ENCODE peak calls at places on chromosomes 16 and 17, in ten cellular contexts. I is left cardiac atrium; X is neural crest cell; K is stimulated activated CD4-positive, alpha-beta T cell treated with anti-CD3 and anti-CD28 coated beads, Interleukin-1b, Interleukin-23, amount 100 ng/mL, for 4 hours; Z is GM23248; S is cardiac muscle cell; L is amniotic epithelial cell; A is IMR-90; Q is activated CD4-positive, alpha-beta T cell treated with anti-CD3 and anti-CD28 coated beads for 24 hours; P is left lung. N is an unnamed sample.

GRCh38 chr17:32396343-32396742 is 46.4 kb downstream of the ZNF207 start:
- DNase-seq in I (no peak), X (no peak), K (no peak), Z (no peak), S (no peak), L (no peak), A (no peak), Q (no peak), P (no peak), N (no peak)

GRCh38 chr17:66272699-66273390 is 29.6 kb upstream of the PRKCA start:
- DNase-seq in I (no peak), X (no peak), K (no peak), Z (peak; percentile 94), S (peak; percentile 68), L (peak; percentile 77), A (peak; percentile 89), Q (no peak), P (no peak), N (no peak)

GRCh38 chr17:60656499-60656898 is 21.2 kb upstream of the BCAS3 start:
- DNase-seq in I (no peak), X (no peak), K (no peak), Z (no peak), S (no peak), L (no peak), A (no peak), Q (no peak), P (no peak), N (no peak)

GRCh38 chr16:67659675-67660563 is at the start of gene ACD:
- DNase-seq in I (peak; percentile 91), X (peak; percentile 88), K (peak; percentile 96), Z (peak; percentile 97), S (peak; percentile 91), L (peak; percentile 77), A (peak; percentile 84), Q (peak; percentile 93), P (peak; percentile 98), N (peak; percentile 88)

GRCh38 chr16:30609928-30610839 is at the start of gene ZNF689:
- DNase-seq in I (peak; percentile 93), X (peak; percentile 96), K (peak; percentile 92), Z (peak; percentile 97), S (peak; percentile 98), L (peak; percentile 95), A (peak; percentile 96), Q (peak; percentile 89), P (peak; percentile 88), N (peak; percentile 87)

GRCh38 chr16:48113471-48113870 is 42.3 kb downstream of the ABCC12 start:
- DNase-seq in I (no peak), X (no peak), K (no peak), Z (no peak), S (no peak), L (no peak), A (no peak), Q (no peak), P (no peak), N (no peak)

GRCh38 chr17:70521821-70522256 is 352.5 kb downstream of the KCNJ2 start:
- DNase-seq in I (peak; percentile 69), X (no peak), K (no peak), Z (no peak), S (peak; percentile 69), L (peak; percentile 39), A (peak; percentile 24), Q (no peak), P (no peak), N (no peak)

GRCh38 chr17:80426671-80427326 is 11.8 kb downstream of the ENDOV start:
- DNase-seq in I (peak; percentile 70), X (peak; percentile 90), K (peak; percentile 84), Z (peak; percentile 83), S (peak; percentile 68), L (peak; percentile 31), A (peak; percentile 50), Q (peak; percentile 78), P (peak; percentile 96), N (peak; percentile 76)

GRCh38 chr17:59329558-59330313 is 1.7 kb upstream of the YPEL2 start:
- DNase-seq in I (peak; percentile 65), X (peak; percentile 40), K (no peak), Z (peak; percentile 85), S (peak; percentile 90), L (peak; percentile 90), A (peak; percentile 75), Q (no peak), P (no peak), N (no peak)

GRCh38 chr17:4310349-4311060 is 46.7 kb upstream of the ANKFY1 start:
- DNase-seq in I (peak; percentile 31), X (no peak), K (no peak), Z (peak; percentile 15), S (peak; percentile 87), L (peak; percentile 38), A (peak; percentile 54), Q (no peak), P (no peak), N (no peak)

GRCh38 chr17:70552230-70552981 is 383.1 kb downstream of the KCNJ2 start:
- DNase-seq in I (no peak), X (no peak), K (no peak), Z (peak; percentile 58), S (peak; percentile 65), L (peak; percentile 43), A (peak; percentile 49), Q (no peak), P (no peak), N (no peak)

GRCh38 chr17:17886253-17886652 is 49.5 kb upstream of the SREBF1 start:
- DNase-seq in I (no peak), X (no peak), K (no peak), Z (no peak), S (no peak), L (no peak), A (no peak), Q (no peak), P (no peak), N (no peak)

GRCh38 chr16:30948956-30949654 is at the start of gene ORAI3:
- DNase-seq in I (peak; percentile 86), X (peak; percentile 60), K (no peak), Z (peak; percentile 86), S (peak; percentile 73), L (peak; percentile 56), A (peak; percentile 44), Q (no peak), P (peak; percentile 98), N (no peak)

GRCh38 chr17:56099649-56100048 is 53.6 kb upstream of the ANKFN1 start:
- DNase-seq in I (no peak), X (no peak), K (no peak), Z (peak; percentile 74), S (no peak), L (no peak), A (peak; percentile 8), Q (no peak), P (no peak), N (no peak)

GRCh38 chr17:43553501-43554018 is 7.4 kb upstream of the ETV4 start:
- DNase-seq in I (no peak), X (no peak), K (no peak), Z (no peak), S (no peak), L (no peak), A (no peak), Q (no peak), P (no peak), N (no peak)

N was measured in stimulated activated CD8-positive, alpha-beta memory T cell treated with anti-CD3 and anti-CD28 coated beads, Interleukin-4, amount 100 ng/mL, for 24 hours.